ENCODE peak calls at places on chromosomes 12 and 14, in six cellular contexts. E, H, Q, J, I and K are unnamed samples.

GRCh38 chr14:90658541-90658967 is 157.7 kb downstream of the TTC7B start:
- DNase-seq in I (peak; percentile 13), H (no peak), E (no peak), Q (no peak), J (no peak), K (no peak)

GRCh38 chr12:28750946-28751714 is 397.9 kb upstream of the FAR2 start:
- DNase-seq in I (no peak), H (no peak), E (no peak), J (no peak), Q (no peak), K (no peak)

GRCh38 chr12:58420496-58420895 is 479.1 kb downstream of the ATP23 start:
- DNase-seq in E (no peak), I (no peak), J (no peak), H (no peak), Q (no peak), K (peak; percentile 70)

GRCh38 chr14:36302823-36303222 is 17.6 kb downstream of the MBIP start:
- DNase-seq in Q (no peak), I (no peak), J (no peak), E (no peak), H (no peak), K (no peak)

GRCh38 chr12:25384954-25385216 is 134.2 kb upstream of the KRAS start:
- DNase-seq in Q (no peak), E (no peak), J (no peak), I (no peak), H (no peak), K (no peak)

GRCh38 chr14:37599527-37600368 is 4.3 kb downstream of the TTC6 start:
- DNase-seq in I (no peak), J (no peak), E (peak; percentile 43), Q (no peak), H (peak; percentile 60), K (no peak)

GRCh38 chr12:56954956-56955355 is 2.5 kb downstream of the RDH16 start:
- DNase-seq in H (no peak), Q (no peak), E (no peak), J (no peak), I (no peak), K (no peak)

GRCh38 chr12:4148418-4149056 is 125.0 kb upstream of the CCND2 start:
- DNase-seq in J (peak; percentile 95), I (peak; percentile 42), H (no peak), Q (no peak), E (no peak), K (no peak)

GRCh38 chr14:96180004-96180403 is 24.6 kb upstream of the BDKRB2 start:
- DNase-seq in Q (no peak), J (no peak), I (no peak), H (no peak), E (no peak), K (no peak)

GRCh38 chr12:50283924-50284236 is 560 bp upstream of the LIMA1 start:
- DNase-seq in H (no peak), J (no peak), E (no peak), Q (no peak), I (no peak), K (no peak)

GRCh38 chr14:93396456-93396855 is 34.3 kb upstream of the UNC79 start:
- DNase-seq in I (no peak), J (no peak), H (no peak), E (no peak), Q (no peak), K (no peak)

GRCh38 chr14:72516936-72517408 is 376.9 kb downstream of the DPF3 start:
- DNase-seq in H (peak; percentile 88), I (peak; percentile 68), E (peak; percentile 56), Q (peak; percentile 63), J (peak; percentile 86), K (peak; percentile 80)

GRCh38 chr12:14514946-14515345 is 52.7 kb downstream of the PLBD1 start:
- DNase-seq in I (no peak), Q (no peak), J (no peak), E (no peak), H (no peak), K (no peak)

GRCh38 chr12:68094645-68095395 is 64.7 kb downstream of the IFNG start:
- DNase-seq in J (no peak), I (no peak), H (no peak), Q (no peak), E (no peak), K (no peak)

GRCh38 chr12:1925125-1925963 is 6.9 kb upstream of the CACNA2D4 start:
- DNase-seq in I (no peak), J (no peak), H (peak; percentile 54), E (no peak), Q (no peak), K (no peak)

GRCh38 chr14:24297190-24297964 is 2.2 kb downstream of the DHRS1 start:
- DNase-seq in J (no peak), I (no peak), H (no peak), E (no peak), Q (no peak), K (no peak)

GRCh38 chr14:99264691-99265090 is 7.3 kb downstream of the BCL11B start:
- DNase-seq in I (no peak), H (no peak), J (no peak), Q (no peak), E (no peak), K (no peak)